ENCODE peak calls at places on chromosomes 2 and 18, in four cellular contexts. M is lower lobe of right lung, Y is Panc1, Q is PC-3. V is an unnamed sample.

GRCh38 chr18:46407471-46408166 is 249.4 kb downstream of the LOXHD1 start:
- DNase-seq in M (no peak), Y (no peak), Q (no peak), V (no peak)

GRCh38 chr2:190023860-190024259 is 38.7 kb downstream of the MSTN start:
- DNase-seq in Q (peak; percentile 73), Y (peak; percentile 30), M (no peak), V (peak; percentile 50)

GRCh38 chr2:55587-56448 is 9.5 kb upstream of the FAM110C start:
- DNase-seq in Q (no peak), Y (no peak), M (no peak), V (no peak)

GRCh38 chr2:147030966-147031760 is 813.7 kb upstream of the ACVR2A start:
- DNase-seq in M (no peak), Y (no peak), Q (peak; percentile 81), V (peak; percentile 57)

GRCh38 chr2:151824886-151825285 is 3.3 kb downstream of the ARL5A start:
- DNase-seq in Y (no peak), M (no peak), Q (no peak), V (no peak)

GRCh38 chr2:9004338-9005204 is 1.1 kb upstream of the MBOAT2 start:
- DNase-seq in M (no peak), Q (peak; percentile 92), Y (no peak), V (no peak)

GRCh38 chr2:40087434-40087833 is 308.4 kb upstream of the THUMPD2 start:
- DNase-seq in Y (no peak), M (no peak), Q (peak; percentile 33), V (no peak)

GRCh38 chr2:136736236-136736635 is 29.1 kb upstream of the THSD7B start:
- DNase-seq in Y (no peak), Q (no peak), M (no peak), V (no peak)

GRCh38 chr2:151260492-151261239 is 997 bp downstream of the RBM43 start:
- DNase-seq in Q (no peak), M (no peak), Y (no peak), V (no peak)

GRCh38 chr2:19847486-19847885 is 54.3 kb downstream of the TTC32 start:
- DNase-seq in Y (no peak), M (no peak), Q (no peak), V (no peak)

GRCh38 chr2:85401844-85402243 is 8.3 kb downstream of the CAPG start:
- DNase-seq in Y (no peak), M (no peak), Q (no peak), V (no peak)

GRCh38 chr18:49656098-49656591 is 94.3 kb downstream of the LIPG start:
- DNase-seq in Y (peak; percentile 79), M (no peak), Q (peak; percentile 74), V (no peak)

GRCh38 chr2:163951312-163951711 is 215.5 kb upstream of the FIGN start:
- DNase-seq in Y (no peak), M (no peak), Q (no peak), V (no peak)

GRCh38 chr2:71426721-71427120 is 26.6 kb upstream of the DYSF start:
- DNase-seq in Q (peak; percentile 58), M (no peak), Y (no peak), V (no peak)

GRCh38 chr2:182324665-182325064 is 102.2 kb downstream of the PDE1A start:
- DNase-seq in Y (no peak), Q (no peak), M (no peak), V (no peak)

GRCh38 chr2:197940346-197940745 is 136.0 kb downstream of the PLCL1 start:
- DNase-seq in Y (no peak), Q (no peak), M (no peak), V (no peak)

GRCh38 chr2:42281682-42282081 is 79.3 kb downstream of the COX7A2L start:
- DNase-seq in Q (no peak), Y (no peak), M (no peak), V (no peak)

GRCh38 chr18:30245756-30246515 is 796.6 kb downstream of the DSC3 start:
- DNase-seq in M (no peak), Q (peak; percentile 7), Y (no peak), V (peak; percentile 27)

GRCh38 chr2:16288371-16289112 is 348.2 kb downstream of the MYCN start:
- DNase-seq in Q (no peak), Y (no peak), M (no peak), V (no peak)

GRCh38 chr2:127577503-127577902 is 42.0 kb downstream of the MYO7B start:
- DNase-seq in Q (no peak), Y (no peak), M (no peak), V (no peak)

GRCh38 chr2:212692466-212692865 is 153.9 kb upstream of the ERBB4 start:
- DNase-seq in M (no peak), Q (no peak), Y (no peak), V (no peak)

GRCh38 chr2:166314022-166314759 is 61.6 kb downstream of the SCN9A start:
- DNase-seq in M (no peak), Y (no peak), Q (peak; percentile 90), V (no peak)

GRCh38 chr2:238820909-238821308 is 27.0 kb upstream of the TWIST2 start:
- DNase-seq in Q (peak; percentile 2), Y (no peak), M (no peak), V (no peak)

GRCh38 chr2:100662866-100663265 is 100.1 kb downstream of the PDCL3 start:
- DNase-seq in Q (no peak), M (no peak), Y (no peak), V (no peak)

GRCh38 chr18:13067124-13067523 is 76.0 kb downstream of the CEP192 start:
- DNase-seq in M (no peak), Y (no peak), Q (no peak), V (no peak)

GRCh38 chr2:240920783-240921231 is 14.7 kb downstream of the CROCC2 start:
- DNase-seq in Y (no peak), M (peak; percentile 45), Q (no peak), V (no peak)

GRCh38 chr2:148259674-148260073 is 238.8 kb downstream of the MBD5 start:
- DNase-seq in M (no peak), Y (no peak), Q (peak; percentile 36), V (no peak)

GRCh38 chr18:9558397-9559064 is 55.8 kb downstream of the PPP4R1 start:
- DNase-seq in M (no peak), Q (no peak), Y (no peak), V (no peak)

GRCh38 chr2:134897932-134898331 is 20.7 kb upstream of the CCNT2 start:
- DNase-seq in Q (peak; percentile 47), Y (no peak), M (no peak), V (no peak)

GRCh38 chr18:21841570-21841969 is 101.0 kb downstream of the MIB1 start:
- DNase-seq in M (no peak), Y (no peak), Q (no peak), V (no peak)

GRCh38 chr2:205954707-205955106 is 131.3 kb downstream of the INO80D start:
- DNase-seq in Y (no peak), Q (no peak), M (no peak), V (no peak)

GRCh38 chr2:171416009-171416926 is 17.5 kb downstream of the METTL8 start:
- DNase-seq in Q (peak; percentile 96), Y (peak; percentile 89), M (peak; percentile 82), V (peak; percentile 97)
- H3K4me3 ChIP-seq in Q (no peak overlapping the region), Y (no peak overlapping the region), M (no peak overlapping the region), V (no peak overlapping the region)

GRCh38 chr2:97712693-97713295 is 582 bp upstream of the ZAP70 start:
- DNase-seq in Q (no peak), M (no peak), Y (no peak), V (no peak)

GRCh38 chr2:97713296-97714083 is at the start of gene ZAP70:
- DNase-seq in M (no peak), Q (no peak), Y (no peak), V (no peak)

GRCh38 chr2:97714950-97715652 is 1.7 kb downstream of the ZAP70 start:
- DNase-seq in Y (no peak), M (no peak), Q (no peak), V (no peak)

GRCh38 chr2:97715951-97716694 is 2.7 kb downstream of the ZAP70 start:
- DNase-seq in M (no peak), Y (no peak), Q (no peak), V (no peak)

GRCh38 chr2:97714084-97714949 is 941 bp downstream of the ZAP70 start:
- DNase-seq in Q (peak; percentile 15), M (no peak), Y (no peak), V (no peak)
- H3K4me3 ChIP-seq in Q (no peak overlapping the region), M (peak overlapping the region; percentile 39), Y (no peak overlapping the region), V (no peak overlapping the region)

GRCh38 chr18:59908790-59909189 is 9.0 kb downstream of the PMAIP1 start:
- DNase-seq in Q (peak; percentile 56), M (no peak), Y (no peak), V (no peak)

GRCh38 chr18:59910967-59911366 is 11.2 kb downstream of the PMAIP1 start:
- DNase-seq in Q (no peak), Y (no peak), M (no peak), V (no peak)

GRCh38 chr18:59909289-59910036 is 9.7 kb downstream of the PMAIP1 start:
- DNase-seq in Q (no peak), Y (no peak), M (no peak), V (no peak)

GRCh38 chr18:59911600-59911999 is 11.8 kb downstream of the PMAIP1 start:
- DNase-seq in M (no peak), Y (no peak), Q (no peak), V (no peak)

GRCh38 chr18:59912007-59912550 is 12.3 kb downstream of the PMAIP1 start:
- DNase-seq in Q (no peak), M (no peak), Y (no peak), V (no peak)
- H3K4me3 ChIP-seq in Q (no peak overlapping the region), M (no peak overlapping the region), Y (no peak overlapping the region), V (no peak overlapping the region)

GRCh38 chr2:124024491-124025348 is at the start of gene CNTNAP5:
- DNase-seq in M (peak; percentile 65), Q (no peak), Y (no peak), V (no peak)
- H3K4me3 ChIP-seq in M (no peak within 1 kb of the TSS), Q (no peak within 1 kb of the TSS), Y (no peak within 1 kb of the TSS), V (no peak within 1 kb of the TSS)

GRCh38 chr2:199462167-199462976 is 4.6 kb upstream of the SATB2 start:
- DNase-seq in Y (no peak), Q (no peak), M (no peak), V (no peak)

GRCh38 chr2:199459286-199460100 is 1.8 kb upstream of the SATB2 start:
- DNase-seq in Y (no peak), Q (peak; percentile 88), M (peak; percentile 91), V (peak; percentile 74)

GRCh38 chr2:199461455-199462166 is 3.9 kb upstream of the SATB2 start:
- DNase-seq in Q (no peak), M (no peak), Y (no peak), V (no peak)

GRCh38 chr2:199460101-199460671 is 2.4 kb upstream of the SATB2 start:
- DNase-seq in M (no peak), Y (no peak), Q (peak; percentile 35), V (no peak)

DNA sequence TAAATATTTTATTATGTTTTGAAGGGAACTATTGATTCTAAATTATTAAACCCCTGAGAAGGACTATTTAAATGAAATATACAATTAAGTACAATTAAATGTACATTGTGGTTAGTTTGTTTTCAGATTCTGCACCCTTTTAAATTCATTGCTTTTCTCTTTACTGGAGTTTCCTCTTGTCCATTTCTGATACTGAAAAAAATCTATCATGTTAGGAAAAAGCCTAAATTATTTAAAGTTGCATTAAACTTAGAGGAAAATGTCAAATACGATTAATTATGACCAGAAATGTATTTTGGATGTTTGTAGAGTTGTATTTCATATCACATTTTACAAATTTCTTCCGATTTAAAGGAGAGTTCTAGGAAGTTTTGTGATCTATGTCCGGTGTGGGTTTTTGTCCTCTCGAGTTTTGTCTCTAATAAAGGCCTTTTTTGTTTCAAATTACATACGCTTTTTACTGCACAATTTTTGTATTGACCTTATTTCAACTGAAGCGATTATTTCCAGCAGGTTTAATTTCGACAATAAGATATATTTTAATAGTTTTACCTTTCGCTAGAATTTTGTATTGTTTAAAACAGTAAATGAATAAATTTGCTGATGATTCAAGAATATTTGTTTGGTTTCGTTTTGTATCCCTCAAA is 3.2 kb upstream of the SATB2 start:
- DNase-seq in M (no peak), Y (no peak), Q (no peak), V (no peak)
- H3K4me3 ChIP-seq in M (no peak overlapping the region), Y (peak overlapping the region; percentile 94), Q (peak overlapping the region; percentile 79), V (peak overlapping the region; percentile 77)